ENCODE peak calls at places on chromosome 6, in ten cellular contexts. One of them, this sample, is unnamed.

GRCh38 chr6:157392927-157393666 is 12.1 kb downstream of the ZDHHC14 start:
- DNase-seq in keratinocyte: no peak
- DNase-seq in astrocyte of the spinal cord: no peak
- DNase-seq in cardiac muscle cell: peak
- DNase-seq in neural progenitor cell: no peak
- DNase-seq in DND-41: no peak
- DNase-seq in cardiac fibroblast: no peak
- DNase-seq in GM23338: no peak
- DNase-seq in PC-3: no peak
- DNase-seq in PC-9: no peak
- DNase-seq in this sample: no peak

GRCh38 chr6:112205521-112206458 is 48.6 kb downstream of the LAMA4 start:
- DNase-seq in keratinocyte: no peak
- DNase-seq in astrocyte of the spinal cord: peak
- DNase-seq in cardiac muscle cell: peak
- DNase-seq in neural progenitor cell: no peak
- DNase-seq in DND-41: no peak
- DNase-seq in cardiac fibroblast: peak
- DNase-seq in GM23338: peak
- DNase-seq in PC-3: peak
- DNase-seq in PC-9: peak
- DNase-seq in this sample: no peak

GRCh38 chr6:128515550-128516513 is 4.6 kb downstream of the PTPRK start:
- DNase-seq in keratinocyte: no peak
- DNase-seq in astrocyte of the spinal cord: peak
- DNase-seq in cardiac muscle cell: peak
- DNase-seq in neural progenitor cell: no peak
- DNase-seq in DND-41: no peak
- DNase-seq in cardiac fibroblast: peak
- DNase-seq in GM23338: no peak
- DNase-seq in PC-3: peak
- DNase-seq in PC-9: no peak
- DNase-seq in this sample: no peak

GRCh38 chr6:4916954-4917561 is 86.8 kb downstream of the RPP40 start:
- DNase-seq in keratinocyte: no peak
- DNase-seq in astrocyte of the spinal cord: no peak
- DNase-seq in cardiac muscle cell: no peak
- DNase-seq in neural progenitor cell: no peak
- DNase-seq in DND-41: peak
- DNase-seq in cardiac fibroblast: no peak
- DNase-seq in GM23338: no peak
- DNase-seq in PC-3: no peak
- DNase-seq in PC-9: no peak
- DNase-seq in this sample: peak

GRCh38 chr6:119742188-119742803 is 392.7 kb upstream of the MAN1A1 start:
- DNase-seq in keratinocyte: no peak
- DNase-seq in astrocyte of the spinal cord: peak
- DNase-seq in cardiac muscle cell: peak
- DNase-seq in neural progenitor cell: peak
- DNase-seq in DND-41: peak
- DNase-seq in cardiac fibroblast: peak
- DNase-seq in GM23338: peak
- DNase-seq in PC-3: peak
- DNase-seq in PC-9: no peak
- DNase-seq in this sample: peak

GRCh38 chr6:163324928-163325784 is 89.4 kb upstream of the QKI start:
- DNase-seq in keratinocyte: no peak
- DNase-seq in astrocyte of the spinal cord: peak
- DNase-seq in cardiac muscle cell: peak
- DNase-seq in neural progenitor cell: no peak
- DNase-seq in DND-41: no peak
- DNase-seq in cardiac fibroblast: no peak
- DNase-seq in GM23338: no peak
- DNase-seq in PC-3: peak
- DNase-seq in PC-9: peak
- DNase-seq in this sample: no peak

GRCh38 chr6:145865595-145865994 is 51.0 kb upstream of the FBXO30 start:
- DNase-seq in keratinocyte: no peak
- DNase-seq in astrocyte of the spinal cord: no peak
- DNase-seq in cardiac muscle cell: no peak
- DNase-seq in neural progenitor cell: no peak
- DNase-seq in DND-41: no peak
- DNase-seq in cardiac fibroblast: no peak
- DNase-seq in GM23338: no peak
- DNase-seq in PC-3: no peak
- DNase-seq in PC-9: no peak
- DNase-seq in this sample: no peak

GRCh38 chr6:38640216-38640909 is 634 bp upstream of the BTBD9 start:
- DNase-seq in keratinocyte: no peak
- DNase-seq in astrocyte of the spinal cord: no peak
- DNase-seq in cardiac muscle cell: peak
- DNase-seq in neural progenitor cell: no peak
- DNase-seq in DND-41: peak
- DNase-seq in cardiac fibroblast: peak
- DNase-seq in GM23338: peak
- DNase-seq in PC-3: no peak
- DNase-seq in PC-9: peak
- DNase-seq in this sample: no peak

GRCh38 chr6:36378243-36378920 is 9.1 kb downstream of the ETV7 start:
- DNase-seq in keratinocyte: no peak
- DNase-seq in astrocyte of the spinal cord: no peak
- DNase-seq in cardiac muscle cell: no peak
- DNase-seq in neural progenitor cell: no peak
- DNase-seq in DND-41: no peak
- DNase-seq in cardiac fibroblast: no peak
- DNase-seq in GM23338: no peak
- DNase-seq in PC-3: no peak
- DNase-seq in PC-9: no peak
- DNase-seq in this sample: no peak

GRCh38 chr6:36376183-36376582 is 11.3 kb downstream of the ETV7 start:
- DNase-seq in keratinocyte: no peak
- DNase-seq in astrocyte of the spinal cord: no peak
- DNase-seq in cardiac muscle cell: no peak
- DNase-seq in neural progenitor cell: no peak
- DNase-seq in DND-41: no peak
- DNase-seq in cardiac fibroblast: no peak
- DNase-seq in GM23338: no peak
- DNase-seq in PC-3: no peak
- DNase-seq in PC-9: no peak
- DNase-seq in this sample: no peak

GRCh38 chr6:36378936-36379335 is 8.5 kb downstream of the ETV7 start:
- DNase-seq in keratinocyte: no peak
- DNase-seq in astrocyte of the spinal cord: no peak
- DNase-seq in cardiac muscle cell: no peak
- DNase-seq in neural progenitor cell: no peak
- DNase-seq in DND-41: no peak
- DNase-seq in cardiac fibroblast: no peak
- DNase-seq in GM23338: no peak
- DNase-seq in PC-3: no peak
- DNase-seq in PC-9: no peak
- DNase-seq in this sample: no peak

GRCh38 chr6:36376742-36377141 is 10.7 kb downstream of the ETV7 start:
- DNase-seq in keratinocyte: no peak
- DNase-seq in astrocyte of the spinal cord: no peak
- DNase-seq in cardiac muscle cell: no peak
- DNase-seq in neural progenitor cell: no peak
- DNase-seq in DND-41: no peak
- DNase-seq in cardiac fibroblast: no peak
- DNase-seq in GM23338: no peak
- DNase-seq in PC-3: no peak
- DNase-seq in PC-9: no peak
- DNase-seq in this sample: no peak

GRCh38 chr6:36377594-36377993 is 9.9 kb downstream of the ETV7 start:
- DNase-seq in keratinocyte: no peak
- DNase-seq in astrocyte of the spinal cord: no peak
- DNase-seq in cardiac muscle cell: no peak
- DNase-seq in neural progenitor cell: no peak
- DNase-seq in DND-41: no peak
- DNase-seq in cardiac fibroblast: no peak
- DNase-seq in GM23338: no peak
- DNase-seq in PC-3: no peak
- DNase-seq in PC-9: no peak
- DNase-seq in this sample: no peak
- H3K4me3 ChIP-seq in keratinocyte: no peak
- H3K4me3 ChIP-seq in astrocyte of the spinal cord: no peak
- H3K4me3 ChIP-seq in cardiac muscle cell: no peak
- H3K4me3 ChIP-seq in neural progenitor cell: no peak
- H3K4me3 ChIP-seq in DND-41: no peak
- H3K4me3 ChIP-seq in cardiac fibroblast: no peak
- H3K4me3 ChIP-seq in GM23338: no peak
- H3K4me3 ChIP-seq in PC-3: no peak
- H3K4me3 ChIP-seq in PC-9: no peak
- H3K4me3 ChIP-seq in this sample: no peak

GRCh38 chr6:2396292-2396691 is 150.9 kb upstream of the GMDS start:
- DNase-seq in keratinocyte: no peak
- DNase-seq in astrocyte of the spinal cord: peak
- DNase-seq in cardiac muscle cell: no peak
- DNase-seq in neural progenitor cell: no peak
- DNase-seq in DND-41: no peak
- DNase-seq in cardiac fibroblast: no peak
- DNase-seq in GM23338: peak
- DNase-seq in PC-3: peak
- DNase-seq in PC-9: no peak
- DNase-seq in this sample: peak

DNA sequence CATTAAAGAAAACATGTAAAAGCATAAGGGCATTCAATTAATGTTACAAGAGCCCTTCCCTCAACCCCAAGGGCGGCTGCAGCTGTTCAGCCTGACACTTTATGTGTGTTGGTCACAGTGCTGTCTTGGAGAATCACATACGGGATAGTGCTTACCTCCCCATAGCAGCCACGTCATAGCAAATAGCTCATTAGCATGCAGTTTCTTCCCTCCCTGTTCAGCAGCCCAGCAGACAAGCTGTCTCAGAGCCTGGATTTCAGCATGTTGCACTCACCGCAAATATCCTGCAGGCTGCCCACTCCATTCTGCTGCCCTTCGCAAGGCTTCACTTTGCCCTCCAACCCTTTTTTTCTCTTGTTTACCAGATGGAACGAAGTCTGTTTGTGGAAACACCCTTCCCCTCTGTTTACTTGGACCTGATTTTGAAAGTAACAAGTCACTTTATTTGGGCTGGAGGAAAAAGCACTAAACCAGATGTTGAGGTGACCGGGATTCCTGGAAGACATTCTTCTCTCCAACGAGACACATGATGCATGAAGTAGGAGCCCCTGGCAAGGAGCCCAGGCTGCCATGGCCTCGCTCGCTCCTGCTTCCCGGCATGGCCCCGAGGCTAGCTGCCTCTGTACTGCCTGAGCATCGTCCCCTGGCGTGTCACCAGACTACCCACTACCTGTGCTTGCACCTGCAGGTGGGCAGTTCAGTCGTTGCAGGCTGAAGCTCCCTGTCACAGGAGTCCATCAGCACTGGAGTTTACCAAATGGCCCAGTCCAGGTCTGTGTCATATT is 151.6 kb upstream of the GMDS start:
- DNase-seq in keratinocyte: no peak
- DNase-seq in astrocyte of the spinal cord: peak
- DNase-seq in cardiac muscle cell: peak
- DNase-seq in neural progenitor cell: no peak
- DNase-seq in DND-41: no peak
- DNase-seq in cardiac fibroblast: peak
- DNase-seq in GM23338: no peak
- DNase-seq in PC-3: no peak
- DNase-seq in PC-9: no peak
- DNase-seq in this sample: no peak
- H3K4me3 ChIP-seq in keratinocyte: no peak
- H3K4me3 ChIP-seq in astrocyte of the spinal cord: no peak
- H3K4me3 ChIP-seq in cardiac muscle cell: no peak
- H3K4me3 ChIP-seq in neural progenitor cell: no peak
- H3K4me3 ChIP-seq in DND-41: no peak
- H3K4me3 ChIP-seq in cardiac fibroblast: no peak
- H3K4me3 ChIP-seq in GM23338: no peak
- H3K4me3 ChIP-seq in PC-3: no peak
- H3K4me3 ChIP-seq in PC-9: no peak
- H3K4me3 ChIP-seq in this sample: no peak

GRCh38 chr6:17470209-17470952 is 77.0 kb downstream of the CAP2 start:
- DNase-seq in keratinocyte: no peak
- DNase-seq in astrocyte of the spinal cord: no peak
- DNase-seq in cardiac muscle cell: peak
- DNase-seq in neural progenitor cell: no peak
- DNase-seq in DND-41: no peak
- DNase-seq in cardiac fibroblast: no peak
- DNase-seq in GM23338: no peak
- DNase-seq in PC-3: no peak
- DNase-seq in PC-9: no peak
- DNase-seq in this sample: no peak

GRCh38 chr6:17470953-17471335 is 77.5 kb downstream of the CAP2 start:
- DNase-seq in keratinocyte: no peak
- DNase-seq in astrocyte of the spinal cord: no peak
- DNase-seq in cardiac muscle cell: peak
- DNase-seq in neural progenitor cell: no peak
- DNase-seq in DND-41: no peak
- DNase-seq in cardiac fibroblast: peak
- DNase-seq in GM23338: no peak
- DNase-seq in PC-3: peak
- DNase-seq in PC-9: no peak
- DNase-seq in this sample: no peak

GRCh38 chr6:17466707-17467106 is 73.3 kb downstream of the CAP2 start:
- DNase-seq in keratinocyte: no peak
- DNase-seq in astrocyte of the spinal cord: no peak
- DNase-seq in cardiac muscle cell: no peak
- DNase-seq in neural progenitor cell: no peak
- DNase-seq in DND-41: no peak
- DNase-seq in cardiac fibroblast: peak
- DNase-seq in GM23338: no peak
- DNase-seq in PC-3: peak
- DNase-seq in PC-9: no peak
- DNase-seq in this sample: no peak

GRCh38 chr6:17472653-17473183 is 79.3 kb downstream of the CAP2 start:
- DNase-seq in keratinocyte: no peak
- DNase-seq in astrocyte of the spinal cord: no peak
- DNase-seq in cardiac muscle cell: no peak
- DNase-seq in neural progenitor cell: no peak
- DNase-seq in DND-41: no peak
- DNase-seq in cardiac fibroblast: no peak
- DNase-seq in GM23338: no peak
- DNase-seq in PC-3: peak
- DNase-seq in PC-9: no peak
- DNase-seq in this sample: no peak

DNA sequence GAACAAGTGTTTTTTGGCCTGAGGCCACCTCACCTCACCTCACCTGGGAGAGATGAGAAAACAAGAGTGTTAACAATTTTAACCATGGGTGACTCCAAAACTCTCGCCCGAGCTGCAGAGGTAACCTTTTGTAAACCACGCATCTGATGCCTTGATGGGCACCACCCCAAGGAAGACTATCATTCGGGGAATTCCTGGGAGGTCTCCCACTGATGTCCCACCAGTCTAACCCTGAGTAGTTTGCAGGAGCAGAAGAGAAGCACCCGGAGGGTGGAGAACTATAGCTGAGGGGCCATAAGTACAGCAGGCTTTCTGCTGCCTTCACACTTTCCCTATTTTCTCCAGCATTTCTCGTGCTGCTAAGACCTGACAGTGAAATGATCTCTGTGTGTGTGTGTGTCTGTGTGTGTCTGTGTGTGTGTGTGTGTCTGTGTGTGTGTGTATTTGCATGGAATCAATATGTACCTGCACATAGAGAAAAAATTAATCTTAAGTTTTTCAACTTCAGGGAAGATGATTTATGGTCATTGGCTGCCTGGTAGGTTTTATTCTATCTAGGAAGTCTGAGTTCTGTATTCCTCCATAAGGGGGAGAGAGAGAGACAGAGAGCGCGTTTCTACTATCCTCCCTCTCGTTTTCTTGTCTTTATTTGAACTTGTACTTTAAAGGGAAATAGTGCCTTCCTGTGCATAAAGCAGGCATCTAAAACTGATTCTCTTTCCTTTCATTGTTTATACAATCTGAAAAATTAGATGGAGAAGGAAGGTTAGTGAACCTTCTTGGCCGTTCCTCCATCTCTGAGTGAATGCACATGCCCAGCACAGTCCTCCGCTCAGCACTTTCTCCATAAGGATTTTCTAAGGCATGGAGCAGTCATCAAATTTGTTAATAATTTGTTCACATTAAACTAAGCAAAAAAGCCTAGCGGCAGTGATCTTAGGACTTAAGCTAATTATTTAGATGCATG is 75.9 kb downstream of the CAP2 start:
- DNase-seq in keratinocyte: no peak
- DNase-seq in astrocyte of the spinal cord: no peak
- DNase-seq in cardiac muscle cell: no peak
- DNase-seq in neural progenitor cell: no peak
- DNase-seq in DND-41: no peak
- DNase-seq in cardiac fibroblast: peak
- DNase-seq in GM23338: peak
- DNase-seq in PC-3: no peak
- DNase-seq in PC-9: no peak
- DNase-seq in this sample: no peak
- H3K4me3 ChIP-seq in keratinocyte: no peak
- H3K4me3 ChIP-seq in astrocyte of the spinal cord: no peak
- H3K4me3 ChIP-seq in cardiac muscle cell: no peak
- H3K4me3 ChIP-seq in neural progenitor cell: no peak
- H3K4me3 ChIP-seq in DND-41: no peak
- H3K4me3 ChIP-seq in cardiac fibroblast: no peak
- H3K4me3 ChIP-seq in GM23338: no peak
- H3K4me3 ChIP-seq in PC-3: no peak
- H3K4me3 ChIP-seq in PC-9: no peak
- H3K4me3 ChIP-seq in this sample: no peak

GRCh38 chr6:20217476-20217855 is 5.2 kb upstream of the MBOAT1 start:
- DNase-seq in keratinocyte: no peak
- DNase-seq in astrocyte of the spinal cord: no peak
- DNase-seq in cardiac muscle cell: peak
- DNase-seq in neural progenitor cell: no peak
- DNase-seq in DND-41: no peak
- DNase-seq in cardiac fibroblast: peak
- DNase-seq in GM23338: no peak
- DNase-seq in PC-3: no peak
- DNase-seq in PC-9: no peak
- DNase-seq in this sample: no peak

GRCh38 chr6:20220345-20220744 is 8.1 kb upstream of the MBOAT1 start:
- DNase-seq in keratinocyte: no peak
- DNase-seq in astrocyte of the spinal cord: no peak
- DNase-seq in cardiac muscle cell: no peak
- DNase-seq in neural progenitor cell: no peak
- DNase-seq in DND-41: no peak
- DNase-seq in cardiac fibroblast: no peak
- DNase-seq in GM23338: no peak
- DNase-seq in PC-3: no peak
- DNase-seq in PC-9: no peak
- DNase-seq in this sample: no peak

GRCh38 chr6:20223119-20223518 is 10.8 kb upstream of the MBOAT1 start:
- DNase-seq in keratinocyte: no peak
- DNase-seq in astrocyte of the spinal cord: no peak
- DNase-seq in cardiac muscle cell: no peak
- DNase-seq in neural progenitor cell: no peak
- DNase-seq in DND-41: no peak
- DNase-seq in cardiac fibroblast: no peak
- DNase-seq in GM23338: no peak
- DNase-seq in PC-3: no peak
- DNase-seq in PC-9: no peak
- DNase-seq in this sample: no peak

GRCh38 chr6:20217900-20218299 is 5.6 kb upstream of the MBOAT1 start:
- DNase-seq in keratinocyte: no peak
- DNase-seq in astrocyte of the spinal cord: no peak
- DNase-seq in cardiac muscle cell: no peak
- DNase-seq in neural progenitor cell: no peak
- DNase-seq in DND-41: no peak
- DNase-seq in cardiac fibroblast: no peak
- DNase-seq in GM23338: no peak
- DNase-seq in PC-3: no peak
- DNase-seq in PC-9: no peak
- DNase-seq in this sample: no peak

DNA sequence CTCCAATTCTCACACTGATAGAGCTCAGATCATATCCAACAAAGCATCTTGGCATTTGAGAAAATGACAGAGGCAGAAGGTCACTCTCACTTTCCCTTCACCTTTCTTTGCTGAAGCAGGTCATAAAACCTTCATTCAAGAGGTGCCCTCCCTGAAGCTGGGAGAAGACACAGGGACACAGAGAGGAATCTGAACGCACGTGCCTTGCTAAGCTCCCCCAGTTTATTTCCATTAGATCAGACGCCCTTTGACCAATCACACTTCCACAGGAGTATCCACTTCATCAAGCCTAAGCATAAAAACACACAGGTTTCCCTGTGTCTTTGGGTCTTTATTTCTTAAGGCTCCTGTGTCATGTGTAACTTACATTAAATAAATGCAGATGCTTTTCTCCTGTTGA is 9.2 kb upstream of the MBOAT1 start:
- DNase-seq in keratinocyte: no peak
- DNase-seq in astrocyte of the spinal cord: no peak
- DNase-seq in cardiac muscle cell: no peak
- DNase-seq in neural progenitor cell: no peak
- DNase-seq in DND-41: no peak
- DNase-seq in cardiac fibroblast: no peak
- DNase-seq in GM23338: no peak
- DNase-seq in PC-3: no peak
- DNase-seq in PC-9: no peak
- DNase-seq in this sample: no peak
- H3K4me3 ChIP-seq in keratinocyte: no peak
- H3K4me3 ChIP-seq in astrocyte of the spinal cord: no peak
- H3K4me3 ChIP-seq in cardiac muscle cell: no peak
- H3K4me3 ChIP-seq in neural progenitor cell: no peak
- H3K4me3 ChIP-seq in DND-41: no peak
- H3K4me3 ChIP-seq in cardiac fibroblast: no peak
- H3K4me3 ChIP-seq in GM23338: no peak
- H3K4me3 ChIP-seq in PC-3: no peak
- H3K4me3 ChIP-seq in PC-9: no peak
- H3K4me3 ChIP-seq in this sample: no peak